ENCODE peak calls at places on chromosomes 6 and 20, in seven cellular contexts. One of them, this sample, is unnamed.

GRCh38 chr6:170444811-170445211 is 108.3 kb downstream of the PSMB1 start:
- DNase-seq in neuronal stem cell: no peak
- DNase-seq in OCI-LY7: no peak
- DNase-seq in PC-3: no peak
- DNase-seq in Karpas-422: no peak
- DNase-seq in PC-9: no peak
- DNase-seq in mesenchymal stem cell: no peak
- DNase-seq in this sample: no peak

GRCh38 chr6:134073156-134073555 is 20.7 kb upstream of the SLC2A12 start:
- DNase-seq in neuronal stem cell: no peak
- DNase-seq in OCI-LY7: no peak
- DNase-seq in PC-3: no peak
- DNase-seq in Karpas-422: no peak
- DNase-seq in PC-9: no peak
- DNase-seq in mesenchymal stem cell: no peak
- DNase-seq in this sample: no peak

GRCh38 chr6:72260489-72260888 is 361.4 kb upstream of the KCNQ5 start:
- DNase-seq in neuronal stem cell: no peak
- DNase-seq in OCI-LY7: no peak
- DNase-seq in PC-3: peak; percentile 48
- DNase-seq in Karpas-422: no peak
- DNase-seq in PC-9: no peak
- DNase-seq in mesenchymal stem cell: no peak
- DNase-seq in this sample: no peak

GRCh38 chr20:16143596-16143995 is 429.7 kb downstream of the KIF16B start:
- DNase-seq in neuronal stem cell: no peak
- DNase-seq in OCI-LY7: no peak
- DNase-seq in PC-3: no peak
- DNase-seq in Karpas-422: no peak
- DNase-seq in PC-9: no peak
- DNase-seq in mesenchymal stem cell: no peak
- DNase-seq in this sample: no peak

GRCh38 chr6:84773431-84774173 is 9.2 kb upstream of the TBX18 start:
- DNase-seq in neuronal stem cell: peak; percentile 48
- DNase-seq in OCI-LY7: no peak
- DNase-seq in PC-3: no peak
- DNase-seq in Karpas-422: no peak
- DNase-seq in PC-9: no peak
- DNase-seq in mesenchymal stem cell: peak; percentile 50
- DNase-seq in this sample: peak; percentile 68

GRCh38 chr6:8436956-8437355 is 1.6 kb upstream of the SLC35B3 start:
- DNase-seq in neuronal stem cell: no peak
- DNase-seq in OCI-LY7: peak; percentile 8
- DNase-seq in PC-3: no peak
- DNase-seq in Karpas-422: no peak
- DNase-seq in PC-9: no peak
- DNase-seq in mesenchymal stem cell: no peak
- DNase-seq in this sample: no peak

GRCh38 chr20:46402236-46402886 is 4.1 kb downstream of the ELMO2 start:
- DNase-seq in neuronal stem cell: no peak
- DNase-seq in OCI-LY7: no peak
- DNase-seq in PC-3: no peak
- DNase-seq in Karpas-422: no peak
- DNase-seq in PC-9: no peak
- DNase-seq in mesenchymal stem cell: peak; percentile 80
- DNase-seq in this sample: no peak

GRCh38 chr6:14810021-14810420 is 435.8 kb upstream of the JARID2 start:
- DNase-seq in neuronal stem cell: no peak
- DNase-seq in OCI-LY7: no peak
- DNase-seq in PC-3: no peak
- DNase-seq in Karpas-422: no peak
- DNase-seq in PC-9: no peak
- DNase-seq in mesenchymal stem cell: no peak
- DNase-seq in this sample: no peak

GRCh38 chr6:129709451-129709908 is 497 bp downstream of the ARHGAP18 start:
- DNase-seq in neuronal stem cell: no peak
- DNase-seq in OCI-LY7: peak; percentile 36
- DNase-seq in PC-3: peak; percentile 14
- DNase-seq in Karpas-422: no peak
- DNase-seq in PC-9: peak; percentile 45
- DNase-seq in mesenchymal stem cell: peak; percentile 60
- DNase-seq in this sample: no peak

GRCh38 chr6:104322849-104323248 is 536.9 kb downstream of the HACE1 start:
- DNase-seq in neuronal stem cell: no peak
- DNase-seq in OCI-LY7: no peak
- DNase-seq in PC-3: no peak
- DNase-seq in Karpas-422: no peak
- DNase-seq in PC-9: no peak
- DNase-seq in mesenchymal stem cell: no peak
- DNase-seq in this sample: no peak

GRCh38 chr6:20952605-20953004 is 418.3 kb downstream of the CDKAL1 start:
- DNase-seq in neuronal stem cell: no peak
- DNase-seq in OCI-LY7: no peak
- DNase-seq in PC-3: peak; percentile 90
- DNase-seq in Karpas-422: no peak
- DNase-seq in PC-9: no peak
- DNase-seq in mesenchymal stem cell: peak; percentile 79
- DNase-seq in this sample: no peak

GRCh38 chr6:2471474-2471873 is 226.1 kb upstream of the GMDS start:
- DNase-seq in neuronal stem cell: no peak
- DNase-seq in OCI-LY7: no peak
- DNase-seq in PC-3: no peak
- DNase-seq in Karpas-422: no peak
- DNase-seq in PC-9: no peak
- DNase-seq in mesenchymal stem cell: no peak
- DNase-seq in this sample: peak; percentile 7

GRCh38 chr20:62642666-62643520 is 590 bp downstream of the SLCO4A1 start:
- DNase-seq in neuronal stem cell: no peak
- DNase-seq in OCI-LY7: peak; percentile 76
- DNase-seq in PC-3: peak; percentile 32
- DNase-seq in Karpas-422: peak; percentile 46
- DNase-seq in PC-9: peak; percentile 50
- DNase-seq in mesenchymal stem cell: no peak
- DNase-seq in this sample: peak; percentile 57

GRCh38 chr6:43386492-43386891 is 17.0 kb upstream of the ZNF318 start:
- DNase-seq in neuronal stem cell: no peak
- DNase-seq in OCI-LY7: no peak
- DNase-seq in PC-3: no peak
- DNase-seq in Karpas-422: peak; percentile 76
- DNase-seq in PC-9: no peak
- DNase-seq in mesenchymal stem cell: no peak
- DNase-seq in this sample: peak; percentile 20

GRCh38 chr6:43378631-43379030 is 9.2 kb upstream of the ZNF318 start:
- DNase-seq in neuronal stem cell: no peak
- DNase-seq in OCI-LY7: no peak
- DNase-seq in PC-3: no peak
- DNase-seq in Karpas-422: no peak
- DNase-seq in PC-9: no peak
- DNase-seq in mesenchymal stem cell: no peak
- DNase-seq in this sample: no peak

GRCh38 chr6:43377710-43378229 is 8.3 kb upstream of the ZNF318 start:
- DNase-seq in neuronal stem cell: no peak
- DNase-seq in OCI-LY7: no peak
- DNase-seq in PC-3: no peak
- DNase-seq in Karpas-422: no peak
- DNase-seq in PC-9: no peak
- DNase-seq in mesenchymal stem cell: no peak
- DNase-seq in this sample: no peak

GRCh38 chr6:43383021-43383667 is 13.7 kb upstream of the ZNF318 start:
- DNase-seq in neuronal stem cell: no peak
- DNase-seq in OCI-LY7: no peak
- DNase-seq in PC-3: peak; percentile 41
- DNase-seq in Karpas-422: no peak
- DNase-seq in PC-9: no peak
- DNase-seq in mesenchymal stem cell: no peak
- DNase-seq in this sample: no peak
- H2AFZ ChIP-seq in neuronal stem cell: no peak overlapping the region
- H2AFZ ChIP-seq in OCI-LY7: no peak overlapping the region
- H2AFZ ChIP-seq in PC-3: peak overlapping the region; percentile 49
- H2AFZ ChIP-seq in Karpas-422: peak overlapping the region; percentile 7
- H2AFZ ChIP-seq in PC-9: no peak overlapping the region
- H2AFZ ChIP-seq in mesenchymal stem cell: no peak overlapping the region
- H2AFZ ChIP-seq in this sample: no peak overlapping the region

DNA sequence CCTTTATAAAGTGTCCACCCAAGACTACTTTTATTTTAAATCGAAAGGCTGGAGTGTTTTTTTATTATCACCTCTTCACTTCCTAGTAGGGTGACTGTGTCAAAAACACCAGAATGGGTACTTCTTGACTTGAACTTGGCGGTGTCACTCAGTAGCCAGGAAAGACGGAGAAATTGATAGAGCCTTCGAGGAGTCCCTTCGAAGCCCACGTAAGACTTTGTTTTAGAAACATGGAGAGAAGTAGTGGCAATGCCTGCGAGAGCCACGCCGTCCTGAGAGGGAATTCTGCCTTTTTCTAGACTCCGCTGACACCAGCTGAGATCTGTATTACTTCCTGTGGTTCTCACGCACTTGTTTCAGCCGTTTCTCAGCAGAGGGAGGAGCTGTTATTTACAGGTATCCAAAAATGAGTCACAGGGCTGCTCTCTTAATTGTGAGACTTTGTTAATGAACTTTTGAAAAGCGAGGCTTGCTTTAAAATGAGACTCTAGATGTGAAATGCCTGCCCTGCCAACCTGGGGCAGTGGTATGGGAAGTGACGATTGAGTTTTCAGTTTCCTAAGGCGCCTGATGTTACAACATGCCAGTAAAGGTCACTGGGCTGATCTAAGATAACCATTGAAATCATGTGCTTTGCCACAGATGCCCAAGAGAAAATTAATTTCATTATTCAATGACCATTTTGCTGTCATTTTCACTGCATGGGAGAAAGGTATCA is 852 bp downstream of the STX11 start:
- DNase-seq in neuronal stem cell: no peak
- DNase-seq in OCI-LY7: peak; percentile 5
- DNase-seq in PC-3: peak; percentile 13
- DNase-seq in Karpas-422: no peak
- DNase-seq in PC-9: peak; percentile 45
- DNase-seq in mesenchymal stem cell: peak; percentile 37
- DNase-seq in this sample: peak; percentile 15
- H2AFZ ChIP-seq in neuronal stem cell: peak overlapping the region; percentile 6
- H2AFZ ChIP-seq in OCI-LY7: peak overlapping the region; percentile 76
- H2AFZ ChIP-seq in PC-3: peak overlapping the region; percentile 96
- H2AFZ ChIP-seq in Karpas-422: no peak overlapping the region
- H2AFZ ChIP-seq in PC-9: peak overlapping the region; percentile 85
- H2AFZ ChIP-seq in mesenchymal stem cell: no peak overlapping the region
- H2AFZ ChIP-seq in this sample: no peak overlapping the region

GRCh38 chr6:82954937-82955577 is 110.6 kb downstream of the UBE3D start:
- DNase-seq in neuronal stem cell: no peak
- DNase-seq in OCI-LY7: peak; percentile 48
- DNase-seq in PC-3: peak; percentile 53
- DNase-seq in Karpas-422: peak; percentile 73
- DNase-seq in PC-9: no peak
- DNase-seq in mesenchymal stem cell: peak; percentile 43
- DNase-seq in this sample: no peak
- H2AFZ ChIP-seq in neuronal stem cell: no peak overlapping the region
- H2AFZ ChIP-seq in OCI-LY7: peak overlapping the region; percentile 8
- H2AFZ ChIP-seq in PC-3: no peak overlapping the region
- H2AFZ ChIP-seq in Karpas-422: peak overlapping the region; percentile 14
- H2AFZ ChIP-seq in PC-9: no peak overlapping the region
- H2AFZ ChIP-seq in mesenchymal stem cell: no peak overlapping the region
- H2AFZ ChIP-seq in this sample: no peak overlapping the region

GRCh38 chr6:168428052-168428829 is 12.7 kb upstream of the SMOC2 start:
- DNase-seq in neuronal stem cell: no peak
- DNase-seq in OCI-LY7: no peak
- DNase-seq in PC-3: no peak
- DNase-seq in Karpas-422: no peak
- DNase-seq in PC-9: no peak
- DNase-seq in mesenchymal stem cell: no peak
- DNase-seq in this sample: peak; percentile 19
- H2AFZ ChIP-seq in neuronal stem cell: no peak overlapping the region
- H2AFZ ChIP-seq in OCI-LY7: no peak overlapping the region
- H2AFZ ChIP-seq in PC-3: no peak overlapping the region
- H2AFZ ChIP-seq in Karpas-422: no peak overlapping the region
- H2AFZ ChIP-seq in PC-9: no peak overlapping the region
- H2AFZ ChIP-seq in mesenchymal stem cell: no peak overlapping the region
- H2AFZ ChIP-seq in this sample: peak overlapping the region; percentile 42

DNA sequence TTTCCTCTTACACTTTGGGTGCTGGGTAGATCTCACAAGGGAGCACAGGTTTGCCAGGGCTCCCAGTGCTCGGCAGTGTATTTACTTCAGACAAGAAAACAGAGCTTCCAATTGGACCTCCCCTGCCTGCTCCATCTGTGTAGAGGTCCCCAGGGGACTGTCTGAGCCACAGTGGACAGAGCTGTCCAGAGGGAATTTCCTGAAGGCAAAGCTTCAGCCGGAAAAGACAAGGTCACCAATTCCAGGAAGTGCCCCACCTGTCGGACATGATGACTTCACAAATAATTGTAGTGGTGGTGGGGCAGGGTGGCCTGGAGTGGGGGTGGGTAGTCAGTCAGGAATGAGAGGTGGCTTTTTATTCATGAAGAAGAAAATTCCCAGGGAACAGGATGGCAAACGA is 18.6 kb downstream of the ADGRF5 start:
- DNase-seq in neuronal stem cell: no peak
- DNase-seq in OCI-LY7: no peak
- DNase-seq in PC-3: no peak
- DNase-seq in Karpas-422: no peak
- DNase-seq in PC-9: no peak
- DNase-seq in mesenchymal stem cell: peak; percentile 33
- DNase-seq in this sample: no peak
- H2AFZ ChIP-seq in neuronal stem cell: no peak overlapping the region
- H2AFZ ChIP-seq in OCI-LY7: no peak overlapping the region
- H2AFZ ChIP-seq in PC-3: no peak overlapping the region
- H2AFZ ChIP-seq in Karpas-422: no peak overlapping the region
- H2AFZ ChIP-seq in PC-9: no peak overlapping the region
- H2AFZ ChIP-seq in mesenchymal stem cell: no peak overlapping the region
- H2AFZ ChIP-seq in this sample: no peak overlapping the region

DNA sequence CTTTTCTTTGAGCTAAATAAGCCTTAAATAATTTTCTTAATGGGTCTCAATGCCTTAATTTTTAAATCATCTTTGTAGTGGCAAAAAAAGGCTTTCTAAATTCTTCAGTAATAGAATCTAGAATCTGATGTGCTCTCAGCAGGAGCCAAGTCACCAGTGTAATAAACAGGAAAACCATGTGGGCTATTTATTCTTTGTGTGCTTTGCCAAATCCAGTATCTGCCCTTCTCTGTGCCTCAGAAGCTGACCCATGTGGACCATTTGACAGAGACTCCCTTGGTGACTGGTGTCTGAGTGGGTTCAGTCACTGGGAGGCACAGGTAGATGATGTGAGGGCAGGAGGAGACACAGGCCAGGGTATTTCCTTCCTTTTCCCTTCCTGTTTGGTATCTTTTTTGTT is 152.9 kb downstream of the PAK5 start:
- DNase-seq in neuronal stem cell: no peak
- DNase-seq in OCI-LY7: no peak
- DNase-seq in PC-3: no peak
- DNase-seq in Karpas-422: no peak
- DNase-seq in PC-9: no peak
- DNase-seq in mesenchymal stem cell: no peak
- DNase-seq in this sample: no peak
- H2AFZ ChIP-seq in neuronal stem cell: no peak overlapping the region
- H2AFZ ChIP-seq in OCI-LY7: no peak overlapping the region
- H2AFZ ChIP-seq in PC-3: no peak overlapping the region
- H2AFZ ChIP-seq in Karpas-422: no peak overlapping the region
- H2AFZ ChIP-seq in PC-9: no peak overlapping the region
- H2AFZ ChIP-seq in mesenchymal stem cell: no peak overlapping the region
- H2AFZ ChIP-seq in this sample: no peak overlapping the region

GRCh38 chr6:52417675-52418111 is 2.4 kb upstream of the EFHC1 start:
- DNase-seq in neuronal stem cell: no peak
- DNase-seq in OCI-LY7: no peak
- DNase-seq in PC-3: peak; percentile 60
- DNase-seq in Karpas-422: no peak
- DNase-seq in PC-9: no peak
- DNase-seq in mesenchymal stem cell: peak; percentile 86
- DNase-seq in this sample: no peak
- H2AFZ ChIP-seq in neuronal stem cell: peak overlapping the region; percentile 7
- H2AFZ ChIP-seq in OCI-LY7: peak overlapping the region; percentile 40
- H2AFZ ChIP-seq in PC-3: no peak overlapping the region
- H2AFZ ChIP-seq in Karpas-422: no peak overlapping the region
- H2AFZ ChIP-seq in PC-9: no peak overlapping the region
- H2AFZ ChIP-seq in mesenchymal stem cell: no peak overlapping the region
- H2AFZ ChIP-seq in this sample: peak overlapping the region; percentile 58

GRCh38 chr6:25389501-25389900 is 110.3 kb downstream of the CARMIL1 start:
- DNase-seq in neuronal stem cell: no peak
- DNase-seq in OCI-LY7: no peak
- DNase-seq in PC-3: peak; percentile 46
- DNase-seq in Karpas-422: no peak
- DNase-seq in PC-9: no peak
- DNase-seq in mesenchymal stem cell: no peak
- DNase-seq in this sample: no peak
- H2AFZ ChIP-seq in neuronal stem cell: no peak overlapping the region
- H2AFZ ChIP-seq in OCI-LY7: no peak overlapping the region
- H2AFZ ChIP-seq in PC-3: no peak overlapping the region
- H2AFZ ChIP-seq in Karpas-422: no peak overlapping the region
- H2AFZ ChIP-seq in PC-9: no peak overlapping the region
- H2AFZ ChIP-seq in mesenchymal stem cell: no peak overlapping the region
- H2AFZ ChIP-seq in this sample: no peak overlapping the region